ENCODE peak calls at places on chromosomes 1 and 21, in four cellular contexts. N is sciatic nerve, L is HCEC 1CT, T is endodermal cell. Y is an unnamed sample.

GRCh38 chr1:101993703-101994102 is 3.0 kb downstream of the OLFM3 start:
- DNase-seq in N (no peak), L (no peak), T (no peak), Y (no peak)

GRCh38 chr1:24155011-24155782 is 12.3 kb upstream of the IL22RA1 start:
- DNase-seq in N (no peak), L (no peak), T (peak; percentile 85), Y (no peak)

GRCh38 chr1:175602186-175602585 is 141.2 kb downstream of the TNR start:
- DNase-seq in N (no peak), L (no peak), T (no peak), Y (no peak)

GRCh38 chr21:33870768-33871167 is 44.8 kb downstream of the ATP5PO start:
- DNase-seq in N (no peak), L (peak; percentile 18), T (no peak), Y (no peak)

GRCh38 chr1:110433803-110434202 is 17.1 kb upstream of the PROK1 start:
- DNase-seq in N (no peak), L (peak; percentile 34), T (peak; percentile 96), Y (no peak)

GRCh38 chr1:109793486-109794318 is 30.0 kb upstream of the EPS8L3 start:
- DNase-seq in N (peak; percentile 56), L (peak; percentile 26), T (peak; percentile 83), Y (no peak)

GRCh38 chr1:94725566-94725965 is 94.6 kb upstream of the SLC44A3 start:
- DNase-seq in N (no peak), L (peak; percentile 85), T (no peak), Y (peak; percentile 86)

GRCh38 chr1:8019229-8019620 is 6.9 kb downstream of the ERRFI1 start:
- DNase-seq in N (no peak), L (no peak), T (no peak), Y (no peak)

GRCh38 chr1:38815903-38816627 is 43.5 kb downstream of the RRAGC start:
- DNase-seq in N (no peak), L (no peak), T (no peak), Y (no peak)

GRCh38 chr21:45530423-45531113 is 11.7 kb downstream of the SLC19A1 start:
- DNase-seq in N (peak; percentile 51), L (no peak), T (peak; percentile 37), Y (no peak)

GRCh38 chr1:156599811-156600210 is 1.5 kb downstream of the GPATCH4 start:
- DNase-seq in N (no peak), L (no peak), T (no peak), Y (no peak)

GRCh38 chr1:5220881-5221280 is 566.5 kb downstream of the AJAP1 start:
- DNase-seq in N (no peak), L (no peak), T (no peak), Y (no peak)

GRCh38 chr1:109802901-109803561 is 39.3 kb upstream of the EPS8L3 start:
- DNase-seq in N (peak; percentile 53), L (no peak), T (peak; percentile 46), Y (no peak)

GRCh38 chr1:116496380-116496779 is 74.4 kb downstream of the CD58 start:
- DNase-seq in N (no peak), L (peak; percentile 54), T (no peak), Y (no peak)

GRCh38 chr1:85467929-85468540 is 3.1 kb upstream of the DDAH1 start:
- DNase-seq in N (no peak), L (no peak), T (no peak), Y (no peak)

GRCh38 chr21:15804247-15804985 is 74.6 kb downstream of the USP25 start:
- DNase-seq in N (no peak), L (no peak), T (no peak), Y (no peak)

GRCh38 chr21:27802816-27803475 is 836.1 kb upstream of the ADAMTS5 start:
- DNase-seq in N (no peak), L (peak; percentile 20), T (peak; percentile 86), Y (peak; percentile 47)

GRCh38 chr1:117232551-117232950 is 21.8 kb upstream of the VTCN1 start:
- DNase-seq in N (no peak), L (no peak), T (no peak), Y (no peak)

GRCh38 chr1:40435471-40435870 is 14.8 kb upstream of the ZFP69B start:
- DNase-seq in N (no peak), L (no peak), T (no peak), Y (no peak)

GRCh38 chr1:26882696-26883095 is 7.4 kb downstream of the GPN2 start:
- DNase-seq in N (no peak), L (no peak), T (no peak), Y (no peak)

GRCh38 chr1:40760984-40761383 is 22.6 kb upstream of the KCNQ4 start:
- DNase-seq in N (no peak), L (no peak), T (no peak), Y (peak; percentile 19)

GRCh38 chr1:34373912-34374311 is 197.2 kb downstream of the C1orf94 start:
- DNase-seq in N (no peak), L (no peak), T (no peak), Y (no peak)

Y was measured in HS-27A.